ENCODE peak calls at places on chromosome 4, in four cellular contexts. P is DMS 273 treated with DMSO at 0.1 percent for 48 hours, G is Karpas-422, I is NCI-H2081. L is an unnamed sample.

GRCh38 chr4:169621754-169622481 is 1.5 kb downstream of the CLCN3 start:
- DNase-seq in P (no peak), I (no peak), G (peak; percentile 53), L (peak; percentile 16)

GRCh38 chr4:17218801-17219200 is 293.1 kb downstream of the QDPR start:
- DNase-seq in G (no peak), I (no peak), P (no peak), L (no peak)

GRCh38 chr4:25439913-25440477 is 62.9 kb downstream of the ANAPC4 start:
- DNase-seq in I (peak; percentile 90), P (peak; percentile 3), G (peak; percentile 93), L (peak; percentile 51)

GRCh38 chr4:56128231-56128630 is 179.5 kb downstream of the CEP135 start:
- DNase-seq in I (no peak), P (no peak), G (no peak), L (no peak)

GRCh38 chr4:136680271-136680670 is 852.0 kb downstream of the PCDH18 start:
- DNase-seq in P (no peak), I (no peak), G (no peak), L (peak; percentile 21)

GRCh38 chr4:122104184-122104583 is 47.9 kb upstream of the BLTP1 start:
- DNase-seq in G (no peak), P (no peak), I (no peak), L (no peak)

GRCh38 chr4:7382634-7383014 is 52.1 kb downstream of the PSAPL1 start:
- DNase-seq in I (no peak), G (no peak), P (no peak), L (no peak)

GRCh38 chr4:89836897-89837384 is at the start of gene SNCA:
- DNase-seq in P (peak; percentile 59), G (no peak), I (peak; percentile 72), L (peak; percentile 63)

GRCh38 chr4:147755567-147756295 is 23.8 kb downstream of the ARHGAP10 start:
- DNase-seq in G (no peak), I (no peak), P (no peak), L (no peak)

GRCh38 chr4:173169428-173170209 is 1.0 kb downstream of the GALNT7 start:
- DNase-seq in P (no peak), G (peak; percentile 80), I (no peak), L (peak; percentile 4)

GRCh38 chr4:48490680-48491513 is 845 bp downstream of the ZAR1 start:
- DNase-seq in P (no peak), G (no peak), I (no peak), L (no peak)

GRCh38 chr4:40718571-40718970 is 31.2 kb upstream of the NSUN7 start:
- DNase-seq in P (no peak), I (no peak), G (no peak), L (no peak)

GRCh38 chr4:163378661-163379060 is 35.0 kb downstream of the NPY5R start:
- DNase-seq in P (no peak), I (no peak), G (no peak), L (no peak)

GRCh38 chr4:105472871-105473339 is 957 bp downstream of the PPA2 start:
- DNase-seq in I (no peak), P (no peak), G (no peak), L (no peak)

GRCh38 chr4:146029939-146030710 is 91.5 kb upstream of the ZNF827 start:
- DNase-seq in I (no peak), G (peak; percentile 66), P (no peak), L (no peak)

GRCh38 chr4:16034010-16034829 is 49.6 kb downstream of the PROM1 start:
- DNase-seq in P (no peak), G (no peak), I (no peak), L (no peak)

GRCh38 chr4:38055566-38055965 is 95.4 kb downstream of the PTTG2 start:
- DNase-seq in P (no peak), G (no peak), I (no peak), L (no peak)

GRCh38 chr4:26860922-26861433 is 337 bp downstream of the STIM2 start:
- DNase-seq in I (peak; percentile 66), G (peak; percentile 83), P (no peak), L (peak; percentile 49)

GRCh38 chr4:113049421-113050355 is at the start of gene ANK2:
- DNase-seq in G (no peak), I (peak; percentile 39), P (peak; percentile 7), L (peak; percentile 57)

GRCh38 chr4:110620352-110621327 is 2.2 kb downstream of the PITX2 start:
- DNase-seq in G (no peak), I (no peak), P (no peak), L (no peak)

GRCh38 chr4:1591107-1591506 is 93.0 kb downstream of the FAM53A start:
- DNase-seq in G (no peak), P (no peak), I (no peak), L (no peak)

GRCh38 chr4:36476135-36476534 is 194.7 kb downstream of the DTHD1 start:
- DNase-seq in P (no peak), I (no peak), G (no peak), L (no peak)

L was measured in NCI-H1694 treated with DMSO at 0.1 percent for 48 hours.